ENCODE peak calls at places on chromosomes 11 and 22, in nine cellular contexts. C, Y, J, X, W, M, E, G and N are unnamed samples.
A peak's percentile ranks its signal among the peaks of the same experiment; 100 is the strongest.

GRCh38 chr11:86218125-86219081 is 26.1 kb upstream of the EED start:
- DNase-seq in C (peak; percentile 78), Y (peak; percentile 42), J (peak; percentile 54), X (no peak), W (peak; percentile 77), M (peak; percentile 76), E (peak; percentile 77), G (peak; percentile 61), N (peak; percentile 64)

GRCh38 chr22:41501209-41501608 is 32.3 kb downstream of the ACO2 start:
- DNase-seq in C (no peak), Y (no peak), J (no peak), X (no peak), W (no peak), M (no peak), E (no peak), G (no peak), N (peak; percentile 23)

GRCh38 chr11:16792426-16792825 is 54.0 kb downstream of the C11orf58 start:
- DNase-seq in C (no peak), Y (no peak), J (no peak), X (no peak), W (no peak), M (no peak), E (no peak), G (no peak), N (no peak)

GRCh38 chr11:92397356-92397755 is 172.7 kb downstream of the FAT3 start:
- DNase-seq in C (no peak), Y (no peak), J (no peak), X (no peak), W (no peak), M (no peak), E (no peak), G (no peak), N (no peak)

GRCh38 chr22:43827336-43827735 is 15.2 kb upstream of the EFCAB6 start:
- DNase-seq in C (no peak), Y (no peak), J (no peak), X (no peak), W (no peak), M (no peak), E (no peak), G (no peak), N (no peak)

GRCh38 chr11:77109236-77110019 is 6.8 kb downstream of the OMP start:
- DNase-seq in C (no peak), Y (no peak), J (peak; percentile 47), X (no peak), W (no peak), M (peak; percentile 37), E (no peak), G (no peak), N (no peak)

GRCh38 chr11:87139475-87139874 is 101.7 kb downstream of the TMEM135 start:
- DNase-seq in C (no peak), Y (no peak), J (no peak), X (no peak), W (no peak), M (no peak), E (no peak), G (no peak), N (no peak)

GRCh38 chr11:109933126-109933525 is 160.1 kb upstream of the ZC3H12C start:
- DNase-seq in C (no peak), Y (no peak), J (no peak), X (no peak), W (no peak), M (peak; percentile 33), E (no peak), G (no peak), N (no peak)

GRCh38 chr22:18990355-18991137 is 54.5 kb upstream of the PRODH start:
- DNase-seq in C (no peak), Y (no peak), J (no peak), X (no peak), W (no peak), M (no peak), E (no peak), G (no peak), N (no peak)

GRCh38 chr11:77821349-77821851 is 456 bp downstream of the AAMDC start:
- DNase-seq in C (peak; percentile 55), Y (no peak), J (peak; percentile 39), X (no peak), W (peak; percentile 71), M (peak; percentile 40), E (no peak), G (no peak), N (peak; percentile 20)

GRCh38 chr11:2157294-2158040 is 3.5 kb downstream of the INS start:
- DNase-seq in C (no peak), Y (no peak), J (no peak), X (no peak), W (no peak), M (no peak), E (no peak), G (no peak), N (no peak)

GRCh38 chr11:33716236-33716635 is 15.6 kb upstream of the C11orf91 start:
- DNase-seq in C (no peak), Y (no peak), J (no peak), X (no peak), W (no peak), M (no peak), E (no peak), G (no peak), N (no peak)

DNA sequence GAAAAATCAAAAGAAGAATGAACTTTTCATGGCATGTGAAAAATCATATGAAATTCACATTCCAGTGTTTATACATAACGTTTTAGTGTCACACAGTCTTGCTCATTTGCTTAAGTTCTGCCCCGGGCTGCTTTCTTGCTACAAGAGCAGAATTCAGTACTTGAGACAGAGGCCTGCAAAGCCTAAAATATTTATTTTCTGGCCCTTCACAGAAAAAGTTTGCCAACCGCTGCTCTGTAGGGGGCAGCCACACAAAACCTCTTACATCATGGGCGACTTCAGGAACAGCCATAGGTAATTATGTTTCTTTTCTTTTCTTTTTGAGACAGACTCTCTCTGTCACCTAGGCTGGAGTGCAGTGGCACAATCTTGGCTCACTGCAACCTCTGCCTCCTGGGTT is 1.0 kb upstream of the ATG2A start:
- DNase-seq in C (peak; percentile 27), Y (peak; percentile 59), J (no peak), X (no peak), W (peak; percentile 60), M (peak; percentile 70), E (no peak), G (no peak), N (peak; percentile 16)
- H3K27ac ChIP-seq in C (peak overlapping the region; percentile 84), Y (no peak overlapping the region), J (peak overlapping the region; percentile 78), X (peak overlapping the region; percentile 82), W (peak overlapping the region; percentile 85), M (peak overlapping the region; percentile 50), E (peak overlapping the region; percentile 66), G (peak overlapping the region; percentile 43), N (peak overlapping the region; percentile 37)

GRCh38 chr11:125451400-125452124 is 44.5 kb downstream of the FEZ1 start:
- DNase-seq in C (peak; percentile 87), Y (no peak), J (peak; percentile 57), X (peak; percentile 32), W (peak; percentile 71), M (peak; percentile 25), E (peak; percentile 70), G (no peak), N (no peak)

GRCh38 chr11:125449586-125449985 is 46.5 kb downstream of the FEZ1 start:
- DNase-seq in C (no peak), Y (no peak), J (no peak), X (no peak), W (no peak), M (no peak), E (no peak), G (no peak), N (no peak)

GRCh38 chr11:125446279-125446678 is 49.8 kb downstream of the FEZ1 start:
- DNase-seq in C (no peak), Y (no peak), J (no peak), X (no peak), W (no peak), M (no peak), E (no peak), G (no peak), N (peak; percentile 22)

GRCh38 chr11:125445731-125446130 is 50.3 kb downstream of the FEZ1 start:
- DNase-seq in C (no peak), Y (no peak), J (no peak), X (no peak), W (peak; percentile 40), M (no peak), E (no peak), G (no peak), N (no peak)

GRCh38 chr11:125448136-125448535 is 47.9 kb downstream of the FEZ1 start:
- DNase-seq in C (no peak), Y (no peak), J (no peak), X (no peak), W (peak; percentile 52), M (peak; percentile 75), E (no peak), G (no peak), N (no peak)
- H3K27ac ChIP-seq in C (no peak overlapping the region), Y (no peak overlapping the region), J (no peak overlapping the region), X (peak overlapping the region; percentile 75), W (no peak overlapping the region), M (peak overlapping the region; percentile 49), E (no peak overlapping the region), G (no peak overlapping the region), N (no peak overlapping the region)

GRCh38 chr11:128687321-128687720 is 6.6 kb upstream of the FLI1 start:
- DNase-seq in C (no peak), Y (no peak), J (no peak), X (no peak), W (no peak), M (no peak), E (peak; percentile 51), G (no peak), N (no peak)
- H3K27ac ChIP-seq in C (no peak overlapping the region), Y (no peak overlapping the region), J (no peak overlapping the region), X (no peak overlapping the region), W (no peak overlapping the region), M (no peak overlapping the region), E (no peak overlapping the region), G (no peak overlapping the region), N (no peak overlapping the region)

GRCh38 chr11:12433571-12434061 is 56.2 kb downstream of the PARVA start:
- DNase-seq in C (no peak), Y (peak; percentile 58), J (no peak), X (no peak), W (peak; percentile 91), M (peak; percentile 98), E (no peak), G (no peak), N (no peak)

GRCh38 chr11:12430351-12430750 is 53.0 kb downstream of the PARVA start:
- DNase-seq in C (no peak), Y (no peak), J (no peak), X (no peak), W (no peak), M (peak; percentile 77), E (no peak), G (no peak), N (no peak)

GRCh38 chr11:12429155-12429554 is 51.8 kb downstream of the PARVA start:
- DNase-seq in C (no peak), Y (no peak), J (no peak), X (no peak), W (no peak), M (no peak), E (no peak), G (no peak), N (no peak)

GRCh38 chr11:12432507-12432906 is 55.1 kb downstream of the PARVA start:
- DNase-seq in C (no peak), Y (no peak), J (no peak), X (no peak), W (no peak), M (no peak), E (no peak), G (no peak), N (no peak)

DNA sequence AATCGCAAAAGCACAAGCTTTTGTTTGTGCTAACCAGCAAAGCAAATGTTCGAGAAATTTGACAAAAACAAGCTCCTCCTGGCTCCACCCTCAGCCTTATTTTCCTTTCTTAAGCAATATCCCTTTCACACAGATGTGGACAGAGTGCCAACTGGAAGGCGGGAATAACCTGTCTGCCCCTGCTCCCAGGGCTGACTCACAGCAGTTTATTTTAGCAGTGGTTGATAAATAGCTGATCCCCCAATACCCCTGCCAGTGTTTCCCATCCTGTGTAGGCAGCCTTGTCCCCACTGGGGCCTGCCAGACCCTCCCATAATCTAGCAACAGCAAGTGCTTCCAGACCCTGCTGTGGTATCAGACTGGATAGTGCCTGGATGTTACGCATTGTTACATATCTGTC is 53.5 kb downstream of the PARVA start:
- DNase-seq in C (no peak), Y (no peak), J (peak; percentile 90), X (no peak), W (peak; percentile 95), M (peak; percentile 91), E (peak; percentile 61), G (no peak), N (peak; percentile 16)
- H3K27ac ChIP-seq in C (peak overlapping the region; percentile 45), Y (peak overlapping the region; percentile 32), J (peak overlapping the region; percentile 89), X (no peak overlapping the region), W (peak overlapping the region; percentile 90), M (peak overlapping the region; percentile 71), E (peak overlapping the region; percentile 67), G (no peak overlapping the region), N (no peak overlapping the region)